ENCODE peak calls at places on chromosomes 16 and 17, in eight cellular contexts. One of them, this sample, is unnamed. For H3K4me1, the result is how much of the 10 kb centered on the place peaks cover.

GRCh38 chr16:49811630-49812334 is 44.1 kb downstream of the ZNF423 start:
- DNase-seq in keratinocyte: no peak
- DNase-seq in thoracic aorta: no peak
- DNase-seq in mammary epithelial cell: no peak
- DNase-seq in HCT116: no peak
- DNase-seq in GM23248: no peak
- DNase-seq in neural progenitor cell: peak
- DNase-seq in SJCRH30: peak
- DNase-seq in this sample: no peak

GRCh38 chr16:50416388-50416787 is 47.6 kb upstream of the BRD7 start:
- DNase-seq in HCT116: no peak
- DNase-seq in keratinocyte: no peak
- DNase-seq in SJCRH30: no peak
- DNase-seq in neural progenitor cell: no peak
- DNase-seq in GM23248: peak
- DNase-seq in mammary epithelial cell: no peak
- DNase-seq in thoracic aorta: no peak
- DNase-seq in this sample: no peak

GRCh38 chr16:4309833-4310266 is 6.0 kb upstream of the GLIS2 start:
- DNase-seq in mammary epithelial cell: no peak
- DNase-seq in SJCRH30: peak
- DNase-seq in keratinocyte: no peak
- DNase-seq in neural progenitor cell: peak
- DNase-seq in thoracic aorta: no peak
- DNase-seq in HCT116: peak
- DNase-seq in GM23248: peak
- DNase-seq in this sample: peak

GRCh38 chr16:61836804-61837398 is 199.3 kb downstream of the CDH8 start:
- DNase-seq in HCT116: no peak
- DNase-seq in SJCRH30: no peak
- DNase-seq in thoracic aorta: no peak
- DNase-seq in neural progenitor cell: peak
- DNase-seq in keratinocyte: no peak
- DNase-seq in GM23248: no peak
- DNase-seq in mammary epithelial cell: no peak
- DNase-seq in this sample: no peak

GRCh38 chr16:54936979-54937672 is 6.5 kb downstream of the IRX5 start:
- DNase-seq in HCT116: no peak
- DNase-seq in mammary epithelial cell: peak
- DNase-seq in keratinocyte: no peak
- DNase-seq in neural progenitor cell: peak
- DNase-seq in SJCRH30: no peak
- DNase-seq in GM23248: peak
- DNase-seq in thoracic aorta: no peak
- DNase-seq in this sample: peak

GRCh38 chr17:27577124-27577761 is 53.7 kb upstream of the LGALS9 start:
- DNase-seq in keratinocyte: no peak
- DNase-seq in neural progenitor cell: peak
- DNase-seq in thoracic aorta: no peak
- DNase-seq in HCT116: no peak
- DNase-seq in SJCRH30: peak
- DNase-seq in GM23248: peak
- DNase-seq in mammary epithelial cell: peak
- DNase-seq in this sample: no peak

GRCh38 chr17:62791235-62792121 is 16.6 kb downstream of the MARCHF10 start:
- DNase-seq in thoracic aorta: no peak
- DNase-seq in SJCRH30: no peak
- DNase-seq in GM23248: peak
- DNase-seq in mammary epithelial cell: peak
- DNase-seq in neural progenitor cell: no peak
- DNase-seq in keratinocyte: no peak
- DNase-seq in HCT116: no peak
- DNase-seq in this sample: no peak

GRCh38 chr16:55240933-55241332 is 83.1 kb upstream of the IRX6 start:
- DNase-seq in GM23248: no peak
- DNase-seq in HCT116: no peak
- DNase-seq in neural progenitor cell: peak
- DNase-seq in mammary epithelial cell: no peak
- DNase-seq in thoracic aorta: no peak
- DNase-seq in SJCRH30: no peak
- DNase-seq in keratinocyte: no peak
- DNase-seq in this sample: no peak

GRCh38 chr17:59844884-59845594 is 47.7 kb downstream of the TUBD1 start:
- DNase-seq in SJCRH30: no peak
- DNase-seq in thoracic aorta: no peak
- DNase-seq in mammary epithelial cell: peak
- DNase-seq in keratinocyte: no peak
- DNase-seq in GM23248: peak
- DNase-seq in HCT116: no peak
- DNase-seq in neural progenitor cell: no peak
- DNase-seq in this sample: no peak

GRCh38 chr17:19347323-19348080 is 15.0 kb downstream of the B9D1 start:
- DNase-seq in neural progenitor cell: no peak
- DNase-seq in GM23248: no peak
- DNase-seq in keratinocyte: no peak
- DNase-seq in SJCRH30: no peak
- DNase-seq in mammary epithelial cell: no peak
- DNase-seq in thoracic aorta: no peak
- DNase-seq in HCT116: no peak
- DNase-seq in this sample: no peak

GRCh38 chr17:79083191-79083971 is 8.8 kb downstream of the ENGASE start:
- DNase-seq in neural progenitor cell: no peak
- DNase-seq in HCT116: no peak
- DNase-seq in GM23248: no peak
- DNase-seq in mammary epithelial cell: no peak
- DNase-seq in thoracic aorta: no peak
- DNase-seq in SJCRH30: no peak
- DNase-seq in keratinocyte: no peak
- DNase-seq in this sample: no peak

GRCh38 chr16:88907768-88908167 is 41.3 kb upstream of the PABPN1L start:
- DNase-seq in GM23248: peak
- DNase-seq in keratinocyte: peak
- DNase-seq in mammary epithelial cell: peak
- DNase-seq in HCT116: no peak
- DNase-seq in thoracic aorta: no peak
- DNase-seq in SJCRH30: no peak
- DNase-seq in neural progenitor cell: no peak
- DNase-seq in this sample: no peak

GRCh38 chr17:32298298-32298697 is 32.7 kb downstream of the RHBDL3 start:
- DNase-seq in HCT116: no peak
- DNase-seq in GM23248: peak
- DNase-seq in thoracic aorta: no peak
- DNase-seq in neural progenitor cell: no peak
- DNase-seq in mammary epithelial cell: no peak
- DNase-seq in SJCRH30: no peak
- DNase-seq in keratinocyte: no peak
- DNase-seq in this sample: no peak

GRCh38 chr17:14432058-14432457 is 131.2 kb downstream of the HS3ST3B1 start:
- DNase-seq in neural progenitor cell: no peak
- DNase-seq in GM23248: no peak
- DNase-seq in keratinocyte: no peak
- DNase-seq in mammary epithelial cell: no peak
- DNase-seq in thoracic aorta: no peak
- DNase-seq in HCT116: no peak
- DNase-seq in SJCRH30: no peak
- DNase-seq in this sample: no peak

GRCh38 chr16:22379656-22380055 is 5.2 kb upstream of the CDR2 start:
- DNase-seq in neural progenitor cell: no peak
- DNase-seq in mammary epithelial cell: no peak
- DNase-seq in thoracic aorta: no peak
- DNase-seq in HCT116: no peak
- DNase-seq in keratinocyte: no peak
- DNase-seq in SJCRH30: no peak
- DNase-seq in GM23248: no peak
- DNase-seq in this sample: no peak

GRCh38 chr17:77343031-77343866 is 202.5 kb downstream of the SEC14L1 start:
- DNase-seq in keratinocyte: no peak
- DNase-seq in SJCRH30: no peak
- DNase-seq in thoracic aorta: no peak
- DNase-seq in neural progenitor cell: no peak
- DNase-seq in GM23248: no peak
- DNase-seq in HCT116: no peak
- DNase-seq in mammary epithelial cell: no peak
- DNase-seq in this sample: no peak

GRCh38 chr17:55454906-55455474 is 33.4 kb upstream of the MMD start:
- DNase-seq in keratinocyte: no peak
- DNase-seq in mammary epithelial cell: no peak
- DNase-seq in thoracic aorta: no peak
- DNase-seq in HCT116: no peak
- DNase-seq in neural progenitor cell: no peak
- DNase-seq in SJCRH30: no peak
- DNase-seq in GM23248: peak
- DNase-seq in this sample: no peak

GRCh38 chr17:19800571-19800970 is 52.5 kb upstream of the ALDH3A1 start:
- DNase-seq in SJCRH30: peak
- DNase-seq in GM23248: no peak
- DNase-seq in thoracic aorta: no peak
- DNase-seq in keratinocyte: no peak
- DNase-seq in mammary epithelial cell: no peak
- DNase-seq in HCT116: no peak
- DNase-seq in neural progenitor cell: no peak
- DNase-seq in this sample: no peak

GRCh38 chr16:73054732-73055481 is 7.0 kb upstream of the ZFHX3 start:
- DNase-seq in HCT116: no peak
- DNase-seq in thoracic aorta: no peak
- DNase-seq in neural progenitor cell: no peak
- DNase-seq in mammary epithelial cell: peak
- DNase-seq in keratinocyte: no peak
- DNase-seq in SJCRH30: no peak
- DNase-seq in GM23248: peak
- DNase-seq in this sample: no peak

GRCh38 chr17:50944902-50945720 is 79.0 kb upstream of the TOB1 start:
- DNase-seq in HCT116: no peak
- DNase-seq in keratinocyte: no peak
- DNase-seq in SJCRH30: no peak
- DNase-seq in GM23248: no peak
- DNase-seq in neural progenitor cell: no peak
- DNase-seq in mammary epithelial cell: no peak
- DNase-seq in thoracic aorta: no peak
- DNase-seq in this sample: no peak
- H3K4me1 ChIP-seq in HCT116: half or more
- H3K4me1 ChIP-seq in keratinocyte: under half
- H3K4me1 ChIP-seq in SJCRH30: under half
- H3K4me1 ChIP-seq in GM23248: under half
- H3K4me1 ChIP-seq in neural progenitor cell: under half
- H3K4me1 ChIP-seq in mammary epithelial cell: under half
- H3K4me1 ChIP-seq in thoracic aorta: under half
- H3K4me1 ChIP-seq in this sample: under half

DNA sequence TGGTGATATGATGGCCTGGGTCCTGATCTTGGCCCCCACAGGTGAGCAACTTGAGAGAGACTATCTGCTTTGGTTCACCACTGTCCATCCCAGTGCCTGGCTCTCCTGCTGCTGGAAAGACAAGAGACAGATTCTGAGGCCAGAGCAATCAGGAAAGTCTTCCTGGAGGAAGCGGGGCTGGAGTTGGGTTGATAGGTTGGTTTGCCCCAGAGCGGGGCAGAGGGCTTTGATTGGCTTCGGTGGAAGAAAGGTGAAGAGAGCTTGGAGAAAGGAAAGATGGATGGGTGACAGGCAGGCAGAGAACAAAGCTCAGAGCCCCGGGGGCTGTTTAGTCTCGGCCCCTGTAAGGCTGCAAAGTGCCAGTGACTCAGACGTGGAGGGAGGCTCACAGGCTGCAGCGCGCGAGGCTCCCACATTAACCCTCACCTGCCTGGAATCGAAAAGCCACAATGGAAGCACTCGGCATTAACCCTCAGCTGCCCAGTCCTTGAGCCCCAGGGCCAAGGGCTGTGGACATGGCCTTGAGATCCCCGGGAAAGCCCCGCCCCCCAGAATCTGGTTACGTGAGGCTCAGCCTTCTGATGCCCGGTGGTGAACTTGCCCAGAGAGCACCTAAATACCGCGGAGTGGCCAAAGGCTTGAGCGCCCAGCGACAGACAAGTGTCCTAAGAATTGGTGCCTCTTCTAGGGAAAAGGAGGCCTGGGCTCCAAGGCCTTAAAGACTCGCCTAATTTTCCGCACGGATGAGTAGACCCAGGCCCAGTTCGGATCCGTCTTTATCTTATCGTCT is 988 bp upstream of the CPNE2 start:
- DNase-seq in keratinocyte: no peak
- DNase-seq in SJCRH30: peak
- DNase-seq in mammary epithelial cell: peak
- DNase-seq in GM23248: peak
- DNase-seq in neural progenitor cell: peak
- DNase-seq in HCT116: peak
- DNase-seq in thoracic aorta: peak
- DNase-seq in this sample: peak
- H3K4me1 ChIP-seq in keratinocyte: under half
- H3K4me1 ChIP-seq in SJCRH30: under half
- H3K4me1 ChIP-seq in mammary epithelial cell: under half
- H3K4me1 ChIP-seq in GM23248: under half
- H3K4me1 ChIP-seq in neural progenitor cell: under half
- H3K4me1 ChIP-seq in HCT116: under half
- H3K4me1 ChIP-seq in thoracic aorta: under half
- H3K4me1 ChIP-seq in this sample: under half

GRCh38 chr17:50722746-50723145 is 3.3 kb downstream of the LUC7L3 start:
- DNase-seq in GM23248: peak
- DNase-seq in neural progenitor cell: no peak
- DNase-seq in HCT116: no peak
- DNase-seq in keratinocyte: no peak
- DNase-seq in thoracic aorta: no peak
- DNase-seq in mammary epithelial cell: no peak
- DNase-seq in SJCRH30: no peak
- DNase-seq in this sample: no peak
- H3K4me1 ChIP-seq in GM23248: under half
- H3K4me1 ChIP-seq in neural progenitor cell: under half
- H3K4me1 ChIP-seq in HCT116: half or more
- H3K4me1 ChIP-seq in keratinocyte: under half
- H3K4me1 ChIP-seq in thoracic aorta: half or more
- H3K4me1 ChIP-seq in mammary epithelial cell: under half
- H3K4me1 ChIP-seq in SJCRH30: under half
- H3K4me1 ChIP-seq in this sample: half or more

GRCh38 chr16:27325736-27326135 is 12.0 kb downstream of the IL4R start:
- DNase-seq in HCT116: no peak
- DNase-seq in mammary epithelial cell: no peak
- DNase-seq in neural progenitor cell: no peak
- DNase-seq in SJCRH30: no peak
- DNase-seq in GM23248: no peak
- DNase-seq in thoracic aorta: no peak
- DNase-seq in keratinocyte: no peak
- DNase-seq in this sample: no peak

GRCh38 chr16:27326251-27326650 is 12.5 kb downstream of the IL4R start:
- DNase-seq in thoracic aorta: no peak
- DNase-seq in SJCRH30: no peak
- DNase-seq in neural progenitor cell: no peak
- DNase-seq in keratinocyte: no peak
- DNase-seq in mammary epithelial cell: no peak
- DNase-seq in HCT116: no peak
- DNase-seq in GM23248: no peak
- DNase-seq in this sample: no peak

GRCh38 chr16:27327586-27327915 is 13.8 kb downstream of the IL4R start:
- DNase-seq in HCT116: no peak
- DNase-seq in neural progenitor cell: no peak
- DNase-seq in mammary epithelial cell: no peak
- DNase-seq in thoracic aorta: no peak
- DNase-seq in GM23248: no peak
- DNase-seq in SJCRH30: no peak
- DNase-seq in keratinocyte: no peak
- DNase-seq in this sample: no peak

GRCh38 chr16:27328937-27329336 is 15.2 kb downstream of the IL4R start:
- DNase-seq in GM23248: no peak
- DNase-seq in thoracic aorta: no peak
- DNase-seq in keratinocyte: no peak
- DNase-seq in mammary epithelial cell: no peak
- DNase-seq in neural progenitor cell: no peak
- DNase-seq in HCT116: no peak
- DNase-seq in SJCRH30: no peak
- DNase-seq in this sample: no peak

GRCh38 chr16:27326738-27327585 is 13.2 kb downstream of the IL4R start:
- DNase-seq in mammary epithelial cell: peak
- DNase-seq in thoracic aorta: peak
- DNase-seq in SJCRH30: peak
- DNase-seq in GM23248: peak
- DNase-seq in neural progenitor cell: peak
- DNase-seq in keratinocyte: peak
- DNase-seq in HCT116: peak
- DNase-seq in this sample: peak
- H3K4me1 ChIP-seq in mammary epithelial cell: half or more
- H3K4me1 ChIP-seq in thoracic aorta: half or more
- H3K4me1 ChIP-seq in SJCRH30: under half
- H3K4me1 ChIP-seq in GM23248: under half
- H3K4me1 ChIP-seq in neural progenitor cell: under half
- H3K4me1 ChIP-seq in keratinocyte: under half
- H3K4me1 ChIP-seq in HCT116: half or more
- H3K4me1 ChIP-seq in this sample: half or more

This sample was measured in lower lobe of right lung.